ENCODE peak calls at places on chromosomes 2 and 18, in six cellular contexts. N is SK-N-SH, Z is hepatocyte, Q is GM23338, V is H9, A is HCT116. K is an unnamed sample.

GRCh38 chr2:216463148-216463547 is 35.5 kb upstream of the RPL37A start:
- DNase-seq in A (no peak), N (no peak), V (no peak), Z (no peak), Q (no peak), K (no peak)

GRCh38 chr18:76376668-76377358 is 118.2 kb downstream of the ZNF516 start:
- DNase-seq in N (no peak), V (no peak), Z (no peak), Q (no peak), A (no peak), K (peak; percentile 93)

GRCh38 chr2:191866675-191867506 is 20.0 kb upstream of the CAVIN2 start:
- DNase-seq in A (peak; percentile 81), Q (no peak), Z (peak; percentile 79), V (no peak), N (no peak), K (no peak)

GRCh38 chr2:232352511-232353091 is 25.9 kb upstream of the ALPP start:
- DNase-seq in A (no peak), Q (no peak), Z (no peak), V (no peak), N (no peak), K (no peak)

GRCh38 chr2:159111346-159111922 is 143.0 kb downstream of the TANC1 start:
- DNase-seq in Q (no peak), V (no peak), N (no peak), A (no peak), Z (no peak), K (no peak)

GRCh38 chr18:24054130-24054529 is 39.6 kb downstream of the TTC39C start:
- DNase-seq in A (no peak), N (no peak), Z (no peak), Q (no peak), V (no peak), K (no peak)

GRCh38 chr18:28767201-28767600 is 590.3 kb upstream of the CDH2 start:
- DNase-seq in Q (no peak), N (no peak), A (no peak), V (no peak), Z (no peak), K (no peak)

GRCh38 chr2:84495539-84496146 is 20.7 kb upstream of the DNAH6 start:
- DNase-seq in A (peak; percentile 70), N (peak; percentile 47), Q (peak; percentile 77), Z (peak; percentile 73), V (no peak), K (peak; percentile 20)

GRCh38 chr2:203533696-203534471 is 1.2 kb downstream of the RAPH1 start:
- DNase-seq in V (no peak), A (no peak), N (peak; percentile 19), Z (peak; percentile 26), Q (peak; percentile 33), K (peak; percentile 50)

GRCh38 chr18:63410792-63411191 is 11.5 kb downstream of the VPS4B start:
- DNase-seq in Q (no peak), V (no peak), A (no peak), Z (peak; percentile 57), N (no peak), K (no peak)

GRCh38 chr18:67862069-67862468 is 345.5 kb upstream of the DSEL start:
- DNase-seq in V (no peak), N (no peak), A (no peak), Z (no peak), Q (no peak), K (no peak)

GRCh38 chr2:96693286-96694200 is 46.3 kb downstream of the LMAN2L start:
- DNase-seq in N (no peak), A (no peak), V (no peak), Z (no peak), Q (no peak), K (no peak)

GRCh38 chr2:74391209-74391579 is 11.1 kb upstream of the DCTN1 start:
- DNase-seq in Z (peak; percentile 36), V (no peak), Q (no peak), A (no peak), N (no peak), K (no peak)

GRCh38 chr2:187541086-187542085 is 12.8 kb downstream of the TFPI start:
- DNase-seq in Z (peak; percentile 35), Q (no peak), N (no peak), A (peak; percentile 74), V (no peak), K (no peak)

GRCh38 chr2:71215447-71215846 is 11.5 kb downstream of the PAIP2B start:
- DNase-seq in Z (no peak), Q (no peak), A (no peak), N (no peak), V (no peak), K (no peak)

GRCh38 chr2:196336715-196337617 is 165.6 kb upstream of the STK17B start:
- DNase-seq in Q (peak; percentile 61), V (no peak), A (no peak), Z (peak; percentile 53), N (peak; percentile 54), K (peak; percentile 43)

GRCh38 chr2:124607679-124608078 is 582.6 kb downstream of the CNTNAP5 start:
- DNase-seq in N (no peak), V (no peak), Q (no peak), A (no peak), Z (peak; percentile 24), K (no peak)

GRCh38 chr2:239292956-239293355 is 107.9 kb downstream of the HDAC4 start:
- DNase-seq in N (no peak), Z (no peak), A (no peak), Q (no peak), V (no peak), K (no peak)

GRCh38 chr2:11540148-11540995 is 6.5 kb downstream of the GREB1 start:
- DNase-seq in N (no peak), V (no peak), A (no peak), Z (no peak), Q (peak; percentile 49), K (no peak)

GRCh38 chr2:184566716-184567115 is 31.6 kb upstream of the ZNF804A start:
- DNase-seq in V (no peak), N (no peak), A (no peak), Q (no peak), Z (no peak), K (no peak)

GRCh38 chr2:205148756-205149155 is 533.5 kb upstream of the NRP2 start:
- DNase-seq in V (no peak), A (no peak), Q (no peak), Z (no peak), N (no peak), K (no peak)

GRCh38 chr2:113160248-113160647 is 13.5 kb upstream of the PSD4 start:
- DNase-seq in V (no peak), A (no peak), Z (no peak), Q (no peak), N (no peak), K (no peak)

GRCh38 chr2:227767830-227768229 is 22.1 kb downstream of the SCYGR8 start:
- DNase-seq in Z (no peak), Q (no peak), N (no peak), V (no peak), A (no peak), K (no peak)

GRCh38 chr2:15311201-15311882 is 249.8 kb downstream of the NBAS start:
- DNase-seq in V (no peak), Z (no peak), N (no peak), Q (no peak), A (no peak), K (peak; percentile 14)

GRCh38 chr2:168357799-168358504 is 98.1 kb upstream of the CERS6 start:
- DNase-seq in Q (no peak), V (no peak), Z (no peak), A (no peak), N (no peak), K (no peak)

GRCh38 chr2:20414806-20415205 is 32.1 kb upstream of the RHOB start:
- DNase-seq in A (no peak), Z (no peak), Q (peak; percentile 25), V (peak; percentile 42), N (no peak), K (no peak)

GRCh38 chr2:101473911-101474751 is 781 bp downstream of the RFX8 start:
- DNase-seq in N (peak; percentile 84), V (peak; percentile 59), Z (peak; percentile 53), A (no peak), Q (peak; percentile 80), K (peak; percentile 72)

GRCh38 chr18:55780591-55781071 is 192.6 kb upstream of the TCF4 start:
- DNase-seq in N (no peak), Z (no peak), Q (no peak), V (no peak), A (no peak), K (no peak)

GRCh38 chr2:225017098-225017685 is 25.1 kb downstream of the DOCK10 start:
- DNase-seq in N (no peak), Q (no peak), V (no peak), Z (no peak), A (no peak), K (no peak)
- TF ChIP-seq CTCF in N (peak; percentile 36), Q (no peak), V (no peak), Z (no peak), A (no peak), K (no peak)

GRCh38 chr2:235352541-235352940 is 141.3 kb upstream of the AGAP1 start:
- DNase-seq in A (no peak), Z (no peak), N (no peak), V (no peak), Q (no peak), K (no peak)
- H3K27ac ChIP-seq in A (no peak overlapping the region), Z (no peak overlapping the region), N (no peak overlapping the region), V (no peak overlapping the region), Q (no peak overlapping the region), K (no peak overlapping the region)

GRCh38 chr2:231347081-231347480 is 48.4 kb upstream of the B3GNT7 start:
- DNase-seq in V (no peak), Z (peak; percentile 44), N (peak; percentile 68), A (no peak), Q (no peak), K (no peak)

GRCh38 chr2:231351648-231352047 is 43.9 kb upstream of the B3GNT7 start:
- DNase-seq in V (no peak), N (no peak), A (no peak), Z (no peak), Q (no peak), K (no peak)

GRCh38 chr2:231344851-231345250 is 50.7 kb upstream of the B3GNT7 start:
- DNase-seq in V (no peak), Q (no peak), A (no peak), N (no peak), Z (no peak), K (no peak)

GRCh38 chr2:231348173-231348572 is 47.3 kb upstream of the B3GNT7 start:
- DNase-seq in Z (no peak), Q (no peak), A (no peak), N (no peak), V (peak; percentile 1), K (no peak)

DNA sequence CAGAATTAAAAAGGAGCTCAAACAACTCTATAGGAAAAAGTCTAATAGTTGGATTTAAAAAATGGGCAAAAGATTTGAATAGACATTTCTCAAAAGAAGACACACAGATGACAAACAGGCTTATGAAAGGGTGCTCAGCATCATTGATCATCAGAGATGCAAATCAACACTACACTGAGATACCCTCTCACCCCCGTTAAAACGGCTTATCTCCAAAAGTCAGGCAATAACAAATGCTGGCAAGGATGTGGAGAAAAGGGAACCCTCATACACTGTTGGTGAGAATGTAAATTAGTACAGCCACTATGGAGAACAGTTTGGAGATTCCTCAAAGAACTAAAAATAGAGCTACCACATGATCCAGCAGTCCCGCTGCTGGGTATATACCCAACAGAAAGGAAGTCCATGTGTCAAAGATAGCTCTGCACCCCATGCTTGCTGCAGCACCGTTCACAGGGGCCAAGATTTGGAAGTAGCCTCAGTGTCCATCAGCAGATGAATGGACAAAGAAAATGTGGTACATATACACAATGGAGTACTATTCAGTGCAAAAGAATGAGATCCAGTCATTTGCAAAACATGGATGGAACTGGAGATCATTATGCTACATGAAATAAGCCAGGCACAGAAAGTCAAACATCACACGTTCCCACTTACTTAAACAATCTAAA is 46.7 kb upstream of the B3GNT7 start:
- DNase-seq in A (no peak), Z (no peak), N (no peak), V (peak; percentile 5), Q (no peak), K (no peak)
- H2AFZ ChIP-seq in A (no peak overlapping the region), Z (no peak overlapping the region), N (no peak overlapping the region), V (no peak overlapping the region), Q (no peak overlapping the region), K (no peak overlapping the region)

GRCh38 chr2:21696900-21697299 is 573.1 kb downstream of the TDRD15 start:
- DNase-seq in Z (no peak), N (no peak), Q (no peak), V (no peak), A (no peak), K (no peak)
- TF ChIP-seq CTCF in Z (no peak), N (no peak), Q (no peak), V (no peak), A (no peak), K (no peak)

K was measured in DND-41.